ENCODE peak calls at places on chromosomes 11 and 22, in six cellular contexts. R is GM12865, U is PC-3, D is uterus, X is fibroblast of lung, W is tibial artery. E is an unnamed sample.

GRCh38 chr11:76601272-76601671 is 69.3 kb downstream of the LRRC32 start:
- DNase-seq in X (no peak), R (no peak), W (no peak), U (no peak), D (no peak), E (no peak)

GRCh38 chr11:2220173-2220771 is 48.7 kb upstream of the TH start:
- DNase-seq in X (no peak), R (no peak), U (no peak), W (no peak), D (no peak), E (no peak)

GRCh38 chr11:102476812-102477211 is 24.2 kb upstream of the TMEM123 start:
- DNase-seq in D (no peak), X (no peak), R (no peak), W (no peak), U (peak), E (no peak)

GRCh38 chr11:118232659-118233058 is 7.8 kb upstream of the JAML start:
- DNase-seq in W (no peak), X (no peak), R (no peak), D (no peak), U (peak), E (no peak)

GRCh38 chr11:78019808-78020207 is 3.3 kb downstream of the KCTD14 start:
- DNase-seq in X (no peak), U (peak), R (no peak), D (no peak), W (no peak), E (no peak)

GRCh38 chr22:27220349-27220748 is 563.0 kb downstream of the MIAT start:
- DNase-seq in W (no peak), D (no peak), R (no peak), U (no peak), X (no peak), E (peak)

GRCh38 chr22:27107824-27108223 is 450.4 kb downstream of the MIAT start:
- DNase-seq in W (peak), D (peak), X (peak), U (peak), R (no peak), E (peak)

GRCh38 chr11:93740802-93741093 is 547 bp downstream of the TAF1D start:
- DNase-seq in R (peak), W (peak), X (peak), U (peak), D (peak), E (peak)

GRCh38 chr22:16958475-16958874 is 49.5 kb downstream of the GAB4 start:
- DNase-seq in X (no peak), R (no peak), W (no peak), D (no peak), U (no peak), E (no peak)

GRCh38 chr11:86551286-86551685 is 121.1 kb downstream of the ME3 start:
- DNase-seq in R (peak), X (peak), W (no peak), D (peak), U (peak), E (peak)

GRCh38 chr11:65473275-65473860 is 25.5 kb upstream of the MALAT1 start:
- DNase-seq in U (no peak), R (no peak), X (no peak), D (peak), W (no peak), E (peak)

GRCh38 chr11:117437041-117437790 is 109.6 kb downstream of the CEP164 start:
- DNase-seq in D (no peak), X (no peak), W (peak), R (no peak), U (no peak), E (no peak)

GRCh38 chr11:125953401-125953935 is 7.6 kb downstream of the VSIG10L2 start:
- DNase-seq in U (no peak), D (no peak), R (no peak), X (no peak), W (no peak), E (no peak)

GRCh38 chr11:125955856-125956255 is 10.0 kb downstream of the VSIG10L2 start:
- DNase-seq in X (no peak), R (no peak), W (no peak), U (no peak), D (no peak), E (no peak)

GRCh38 chr11:125956371-125956770 is 10.5 kb downstream of the VSIG10L2 start:
- DNase-seq in D (peak), X (no peak), U (no peak), W (no peak), R (no peak), E (peak)

GRCh38 chr11:125954123-125954944 is 8.5 kb downstream of the VSIG10L2 start:
- DNase-seq in X (no peak), R (no peak), W (no peak), U (no peak), D (no peak), E (no peak)

DNA sequence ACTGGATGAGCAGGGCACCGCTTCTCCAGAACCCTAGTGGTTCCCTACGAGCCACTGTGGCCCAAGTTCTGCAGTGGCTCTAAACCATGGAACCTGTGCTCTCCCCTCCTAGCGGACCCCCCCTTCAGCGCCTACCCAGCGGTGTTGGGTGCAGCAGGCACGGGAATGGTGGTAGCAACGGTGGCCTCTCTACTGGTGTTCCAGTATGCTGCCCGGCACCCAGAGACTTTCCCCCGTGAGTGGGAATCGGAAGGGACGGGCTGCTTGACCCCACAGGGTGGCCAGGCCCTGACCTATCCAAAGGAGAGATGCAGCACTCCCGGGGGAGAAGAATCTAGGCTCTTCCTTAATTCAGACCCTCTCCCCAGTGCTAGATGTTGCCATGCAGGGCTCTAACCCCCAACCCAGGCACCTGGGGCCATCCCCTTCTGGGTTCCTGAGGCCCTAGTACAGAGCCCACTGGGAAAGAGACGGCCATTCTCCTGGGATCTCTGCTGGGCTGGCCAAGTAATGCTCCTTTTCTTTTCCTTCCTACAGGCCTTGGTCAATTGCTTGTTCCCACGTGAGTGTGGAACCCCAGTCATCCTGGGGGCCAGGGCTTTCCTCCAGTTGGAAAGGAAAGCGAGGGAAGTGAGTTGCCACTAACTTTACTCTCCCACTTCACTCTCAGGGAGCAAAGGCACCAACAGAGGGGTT is 9.2 kb downstream of the VSIG10L2 start:
- DNase-seq in D (no peak), X (no peak), W (no peak), U (no peak), R (no peak), E (no peak)
- TF ChIP-seq CTCF in D (no peak), X (no peak), W (no peak), U (no peak), R (no peak), E (no peak)

GRCh38 chr11:126145954-126146353 is 65.5 kb downstream of the RPUSD4 start:
- DNase-seq in D (no peak), U (no peak), X (no peak), R (no peak), W (no peak), E (no peak)

GRCh38 chr11:126148317-126148716 is 63.1 kb downstream of the RPUSD4 start:
- DNase-seq in D (no peak), U (no peak), W (no peak), R (no peak), X (no peak), E (no peak)

GRCh38 chr11:126149759-126150236 is 61.7 kb downstream of the RPUSD4 start:
- DNase-seq in D (peak), U (no peak), W (no peak), R (no peak), X (peak), E (no peak)

GRCh38 chr11:126147268-126148111 is 64.0 kb downstream of the RPUSD4 start:
- DNase-seq in U (peak), D (no peak), X (no peak), R (no peak), W (no peak), E (no peak)

GRCh38 chr11:126146454-126147192 is 64.8 kb downstream of the RPUSD4 start:
- DNase-seq in W (no peak), D (no peak), X (no peak), U (no peak), R (no peak), E (no peak)
- H3K4me3 ChIP-seq in W (no peak), D (no peak), X (no peak), U (no peak), R (no peak), E (no peak)

DNA sequence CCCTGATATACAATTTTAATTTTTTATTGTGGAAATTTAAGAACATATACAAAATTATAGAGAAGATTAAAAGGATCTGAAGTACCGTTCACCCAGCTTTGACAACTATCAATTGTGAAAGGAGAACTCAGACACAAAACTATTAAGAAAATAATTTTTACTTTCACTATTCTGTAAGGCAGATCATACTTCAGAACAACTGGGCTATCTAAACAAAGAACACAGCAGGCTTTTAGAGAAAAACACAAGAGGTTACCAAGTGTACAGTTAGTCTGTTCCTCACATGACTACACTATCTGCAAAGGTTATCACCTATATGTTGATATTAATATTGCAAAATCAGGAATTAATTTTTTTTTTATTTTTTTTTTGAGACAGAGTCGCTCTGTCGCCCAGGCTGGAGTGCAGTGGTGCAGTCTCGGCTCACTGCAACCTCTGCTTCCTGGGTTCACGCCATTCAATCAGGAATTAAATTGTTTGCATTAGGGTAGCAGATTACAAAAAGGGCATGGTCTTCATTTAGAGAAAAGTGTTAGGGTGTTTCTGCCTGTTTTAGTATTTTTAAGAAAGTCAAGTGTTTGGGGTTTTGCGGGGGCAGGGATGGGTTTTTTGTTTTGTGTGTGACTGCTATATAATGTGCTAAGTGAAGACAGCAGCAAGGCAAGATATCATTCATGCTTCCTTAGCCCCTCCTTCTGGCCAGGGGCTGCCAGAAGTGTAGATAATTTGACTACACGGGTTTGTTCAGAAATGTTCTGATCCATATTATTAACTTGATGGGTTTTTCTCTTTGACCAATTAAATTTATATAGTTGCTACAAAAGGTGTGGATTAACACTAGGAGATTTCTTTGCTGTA is 27.6 kb upstream of the SIK2 start:
- DNase-seq in X (no peak), U (no peak), R (no peak), W (no peak), D (no peak), E (no peak)
- TF ChIP-seq CTCF in X (no peak), U (peak), R (no peak), W (no peak), D (no peak), E (no peak)

GRCh38 chr11:69048056-69048717 is 545 bp upstream of the TPCN2 start:
- DNase-seq in U (peak), X (no peak), D (no peak), W (no peak), R (no peak), E (no peak)
- H3K4me3 ChIP-seq in U (peak), X (peak), D (peak), W (peak), R (peak), E (peak)

E was measured in fibroblast of mammary gland.